ENCODE peak calls at places on chromosomes 1 and 21, in six cellular contexts. F is PC-9, Q is dorsolateral prefrontal cortex, W is coronary artery, R is psoas muscle, X is neural progenitor cell. L is an unnamed sample.

GRCh38 chr1:52970149-52970548 is 43.1 kb downstream of the SCP2 start:
- DNase-seq in F (no peak), Q (no peak), W (no peak), R (no peak), X (peak; percentile 33), L (no peak)

GRCh38 chr1:57218487-57219079 is 205.3 kb downstream of the DAB1 start:
- DNase-seq in F (no peak), Q (no peak), W (no peak), R (no peak), X (peak; percentile 23), L (no peak)

GRCh38 chr1:165057956-165058355 is 298.6 kb downstream of the LMX1A start:
- DNase-seq in F (no peak), Q (no peak), W (no peak), R (no peak), X (no peak), L (no peak)

GRCh38 chr1:62398377-62398776 is 38.5 kb upstream of the USP1 start:
- DNase-seq in F (peak; percentile 63), Q (no peak), W (no peak), R (no peak), X (no peak), L (no peak)

GRCh38 chr1:206560021-206560716 is 52.1 kb downstream of the EIF2D start:
- DNase-seq in F (no peak), Q (no peak), W (no peak), R (no peak), X (no peak), L (no peak)

GRCh38 chr1:231918239-231919015 is 291.8 kb downstream of the DISC1 start:
- DNase-seq in F (no peak), Q (no peak), W (no peak), R (no peak), X (no peak), L (no peak)

GRCh38 chr1:47868348-47868676 is 128.9 kb downstream of the TRABD2B start:
- DNase-seq in F (no peak), Q (no peak), W (no peak), R (no peak), X (no peak), L (peak; percentile 43)

GRCh38 chr1:198253668-198254067 is 96.9 kb downstream of the NEK7 start:
- DNase-seq in F (no peak), Q (no peak), W (no peak), R (no peak), X (peak; percentile 23), L (no peak)

GRCh38 chr1:205172729-205173366 is 38.7 kb downstream of the DSTYK start:
- DNase-seq in F (peak; percentile 89), Q (no peak), W (no peak), R (no peak), X (no peak), L (no peak)

GRCh38 chr1:26697441-26697977 is 1.7 kb downstream of the ARID1A start:
- DNase-seq in F (no peak), Q (no peak), W (no peak), R (no peak), X (no peak), L (no peak)

GRCh38 chr1:87959236-87959635 is 630.6 kb downstream of the LMO4 start:
- DNase-seq in F (no peak), Q (no peak), W (no peak), R (no peak), X (no peak), L (no peak)

GRCh38 chr1:15426492-15427279 is 11.6 kb upstream of the CTRC start:
- DNase-seq in F (no peak), Q (no peak), W (no peak), R (no peak), X (no peak), L (no peak)

DNA sequence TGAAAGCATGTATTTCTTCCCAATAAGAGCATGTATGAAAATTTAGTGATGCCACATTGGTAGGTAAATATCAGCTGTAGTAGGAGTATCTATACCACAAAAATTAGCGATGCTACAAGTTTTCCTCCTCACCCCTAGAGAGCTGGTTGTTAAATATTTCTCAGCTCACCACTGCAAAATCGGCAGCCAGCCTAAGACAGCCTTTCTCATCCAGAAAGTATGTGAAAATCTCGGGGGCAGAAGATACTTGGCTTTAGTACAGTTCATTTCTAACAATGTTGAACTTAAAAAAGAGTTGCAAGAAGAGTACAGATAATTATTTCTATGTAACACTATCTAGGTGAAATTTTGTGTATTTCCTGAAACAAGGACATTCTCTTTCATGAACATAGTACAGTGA is 235.3 kb downstream of the TPR start:
- DNase-seq in F (no peak), Q (no peak), W (no peak), R (no peak), X (no peak), L (no peak)
- TF ChIP-seq CTCF in F (no peak), Q (no peak), W (no peak), R (no peak), X (no peak), L (no peak)

GRCh38 chr21:38821959-38822682 is 16.4 kb downstream of the ETS2 start:
- DNase-seq in F (no peak), Q (no peak), W (no peak), R (no peak), X (no peak), L (no peak)
- H3K27ac ChIP-seq in F (no peak overlapping the region), Q (peak overlapping the region; percentile 57), W (peak overlapping the region; percentile 85), R (peak overlapping the region; percentile 82), X (no peak overlapping the region), L (peak overlapping the region; percentile 86)

GRCh38 chr21:41929248-41929647 is 24.6 kb downstream of the C2CD2 start:
- DNase-seq in F (no peak), Q (no peak), W (no peak), R (no peak), X (no peak), L (no peak)

GRCh38 chr21:41931041-41931451 is 22.8 kb downstream of the C2CD2 start:
- DNase-seq in F (no peak), Q (no peak), W (no peak), R (no peak), X (no peak), L (no peak)

GRCh38 chr21:41932191-41932575 is 21.6 kb downstream of the C2CD2 start:
- DNase-seq in F (no peak), Q (no peak), W (no peak), R (peak; percentile 38), X (no peak), L (no peak)

GRCh38 chr21:41932576-41933258 is 21.1 kb downstream of the C2CD2 start:
- DNase-seq in F (no peak), Q (no peak), W (no peak), R (peak; percentile 39), X (no peak), L (no peak)

DNA sequence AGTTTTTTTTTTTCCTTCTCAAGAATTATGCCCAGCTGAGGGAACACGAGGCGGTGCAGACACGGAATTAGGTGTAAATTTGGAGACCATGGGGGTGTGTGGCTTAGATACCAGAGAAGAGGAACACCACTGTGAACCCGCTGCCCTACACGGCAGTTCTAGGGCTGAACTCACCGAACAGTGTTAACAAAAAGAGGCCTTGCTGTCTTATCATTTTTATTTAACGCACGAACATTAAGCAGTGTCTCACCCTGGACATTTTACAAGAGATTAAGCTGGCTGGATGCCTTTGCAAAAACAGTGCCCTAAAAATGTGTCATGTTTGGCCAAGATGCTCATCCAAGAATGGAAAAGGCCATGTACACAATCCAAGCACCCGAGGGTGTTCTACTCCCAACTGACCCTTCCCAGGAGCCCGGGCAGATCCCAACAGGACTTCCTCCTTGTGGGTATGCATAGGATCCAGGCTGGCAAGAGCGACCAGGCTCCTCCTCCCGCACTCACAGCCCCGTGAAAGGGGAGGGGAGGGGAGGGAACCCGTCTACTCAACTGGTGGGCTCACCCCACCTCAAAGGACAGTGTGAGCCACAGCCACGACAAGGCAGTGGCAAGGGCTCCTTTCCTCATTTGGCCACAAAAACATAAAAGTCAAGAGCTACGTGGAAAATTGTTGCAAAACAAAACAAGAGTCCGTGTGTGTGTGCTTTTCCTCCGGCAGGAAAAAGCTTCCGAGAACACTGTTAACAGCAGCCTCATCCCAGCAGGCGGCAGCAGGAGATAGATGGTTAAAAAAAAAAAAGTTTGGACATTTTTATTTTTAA is 20.3 kb downstream of the C2CD2 start:
- DNase-seq in F (no peak), Q (no peak), W (no peak), R (no peak), X (no peak), L (no peak)
- TF ChIP-seq CTCF in F (no peak), Q (no peak), W (no peak), R (no peak), X (no peak), L (peak; percentile 16)

DNA sequence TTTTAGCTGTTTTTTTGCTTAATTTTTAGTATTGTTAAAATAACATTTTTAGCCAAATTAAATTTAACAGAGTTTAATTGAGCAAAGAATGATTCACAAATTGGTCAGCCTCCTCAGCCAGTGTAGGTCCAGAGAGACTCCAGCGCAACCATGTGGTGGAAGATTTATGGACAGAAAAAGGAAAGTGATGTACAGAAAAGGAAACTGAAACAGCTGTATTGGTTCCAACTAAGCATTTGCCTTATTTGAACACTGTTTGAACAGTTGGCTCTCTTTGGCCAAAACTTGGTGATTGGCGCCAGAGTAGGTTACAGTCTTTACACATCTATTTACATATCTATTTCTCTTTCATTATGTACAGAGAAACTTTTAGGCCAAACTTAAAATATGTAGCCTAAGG is 19.4 kb downstream of the RPS6KC1 start:
- DNase-seq in F (no peak), Q (no peak), W (no peak), R (no peak), X (no peak), L (no peak)
- H3K27ac ChIP-seq in F (no peak overlapping the region), Q (no peak overlapping the region), W (no peak overlapping the region), R (no peak overlapping the region), X (no peak overlapping the region), L (no peak overlapping the region)

GRCh38 chr1:111570781-111571181 is 48.8 kb upstream of the RAP1A start:
- DNase-seq in F (no peak), Q (no peak), W (no peak), R (no peak), X (no peak), L (no peak)
- TF ChIP-seq CTCF in F (peak; percentile 53), Q (no peak), W (no peak), R (peak; percentile 25), X (peak; percentile 35), L (peak; percentile 13)

GRCh38 chr1:61052393-61053280 is 29.7 kb upstream of the NFIA start:
- DNase-seq in F (no peak), Q (no peak), W (no peak), R (no peak), X (peak; percentile 61), L (no peak)
- H3K27ac ChIP-seq in F (no peak overlapping the region), Q (peak overlapping the region; percentile 93), W (peak overlapping the region; percentile 99), R (peak overlapping the region; percentile 97), X (no peak overlapping the region), L (peak overlapping the region; percentile 98)

L was measured in tibial artery.